ENCODE peak calls at places on chromosome 10, in six cellular contexts. I is H1, J is HCT116, O is HepG2, N is K562, Q is SK-N-SH. C is an unnamed sample.

GRCh38 chr10:90007226-90007625 is 305.8 kb downstream of the KIF20B start:
- DNase-seq in I (no peak), J (no peak), O (no peak), N (no peak), Q (no peak), C (no peak)

GRCh38 chr10:45410807-45411606 is 37.0 kb downstream of the ALOX5 start:
- DNase-seq in I (no peak), J (no peak), O (no peak), N (peak; percentile 94), Q (no peak), C (no peak)

GRCh38 chr10:43377393-43377883 is 6.0 kb downstream of the FXYD4 start:
- DNase-seq in I (no peak), J (peak; percentile 55), O (peak; percentile 67), N (no peak), Q (peak; percentile 15), C (peak; percentile 79)

GRCh38 chr10:30430544-30431298 is 3.3 kb upstream of the MAP3K8 start:
- DNase-seq in I (no peak), J (no peak), O (no peak), N (no peak), Q (no peak), C (no peak)

GRCh38 chr10:22491480-22491879 is 146.2 kb downstream of the SPAG6 start:
- DNase-seq in I (no peak), J (no peak), O (no peak), N (no peak), Q (no peak), C (no peak)

GRCh38 chr10:132252412-132252811 is 55.3 kb downstream of the STK32C start:
- DNase-seq in I (no peak), J (no peak), O (no peak), N (peak; percentile 28), Q (no peak), C (no peak)

GRCh38 chr10:71705582-71705981 is 14.0 kb downstream of the C10orf105 start:
- DNase-seq in I (no peak), J (no peak), O (no peak), N (no peak), Q (no peak), C (no peak)

GRCh38 chr10:76430330-76430729 is 998.9 kb downstream of the LRMDA start:
- DNase-seq in I (no peak), J (no peak), O (no peak), N (no peak), Q (no peak), C (no peak)

GRCh38 chr10:31707578-31708411 is 220.8 kb downstream of the ARHGAP12 start:
- DNase-seq in I (no peak), J (no peak), O (no peak), N (no peak), Q (no peak), C (no peak)

GRCh38 chr10:21487416-21488180 is 37.9 kb downstream of the SKIDA1 start:
- DNase-seq in I (no peak), J (no peak), O (no peak), N (no peak), Q (no peak), C (no peak)

GRCh38 chr10:102424916-102425315 is 4.3 kb downstream of the FBXL15 start:
- DNase-seq in I (no peak), J (no peak), O (no peak), N (no peak), Q (no peak), C (no peak)

GRCh38 chr10:50653142-50653541 is 29.4 kb upstream of the SGMS1 start:
- DNase-seq in I (no peak), J (peak; percentile 8), O (no peak), N (peak; percentile 62), Q (peak; percentile 22), C (peak; percentile 38)

GRCh38 chr10:101968910-101969321 is 87.1 kb downstream of the ARMH3 start:
- DNase-seq in I (no peak), J (no peak), O (no peak), N (no peak), Q (no peak), C (no peak)

GRCh38 chr10:125850766-125851731 is 27.7 kb downstream of the BCCIP start:
- DNase-seq in I (no peak), J (no peak), O (no peak), N (no peak), Q (no peak), C (no peak)
- TF ChIP-seq JUND in I (no peak), J (no peak), O (no peak), N (no peak), Q (no peak), C (no peak)

GRCh38 chr10:13984647-13985155 is 346.0 kb downstream of the FRMD4A start:
- DNase-seq in I (no peak), J (no peak), O (no peak), N (no peak), Q (no peak), C (no peak)
- TF ChIP-seq JUND in I (no peak), J (no peak), O (no peak), N (no peak), Q (peak; percentile 83), C (no peak)

DNA sequence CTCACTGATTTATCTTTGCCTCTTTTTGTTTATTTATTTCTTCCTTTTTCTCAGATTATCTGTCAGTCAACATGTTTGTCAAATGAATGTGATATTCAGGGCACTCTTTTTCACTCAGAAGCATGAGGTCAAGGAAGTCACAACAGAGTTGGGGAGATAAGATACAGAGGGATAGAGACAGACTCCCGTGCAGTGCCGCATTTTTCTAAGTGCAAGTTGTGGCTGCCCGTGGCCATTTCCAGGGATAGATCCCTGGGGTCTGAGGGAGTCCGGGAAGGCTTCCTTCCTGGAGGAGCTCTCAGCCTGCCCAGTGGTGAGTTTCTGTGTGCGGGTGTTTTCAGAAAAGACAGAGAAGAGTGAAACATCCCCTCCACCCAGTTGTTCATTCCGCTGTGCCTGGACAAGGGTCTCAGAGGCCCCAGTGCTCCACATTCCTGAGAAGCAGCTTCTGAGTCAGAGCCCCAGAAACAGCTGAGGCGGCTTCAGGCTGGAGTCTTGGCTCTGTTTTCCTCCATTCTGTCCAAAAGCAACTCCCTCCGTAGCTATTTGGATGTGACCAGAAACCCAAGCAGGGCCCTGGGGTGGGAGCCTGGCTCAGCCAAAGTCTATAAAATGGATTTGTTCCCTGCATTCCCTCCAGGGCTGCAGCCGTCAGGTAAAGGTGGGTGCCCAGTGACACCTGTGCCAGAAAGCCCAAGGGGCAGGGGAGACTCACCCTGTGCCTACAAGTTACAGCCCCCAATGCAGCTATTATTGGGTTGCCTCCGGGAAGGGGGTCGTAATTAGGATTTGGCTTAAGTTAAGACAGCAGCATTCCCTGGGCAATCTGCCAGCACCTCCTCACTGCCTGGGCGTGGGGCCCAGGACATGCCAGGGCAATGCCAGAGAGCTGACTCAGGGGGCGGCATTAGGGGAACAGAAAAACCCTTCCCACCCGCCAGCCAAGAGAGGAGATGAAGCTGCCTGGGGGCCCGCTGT is 13.0 kb upstream of the CAMK2G start:
- DNase-seq in I (no peak), J (peak; percentile 88), O (no peak), N (no peak), Q (peak; percentile 59), C (no peak)
- TF ChIP-seq JUND in I (no peak), J (no peak), O (no peak), N (no peak), Q (peak; percentile 90), C (no peak)

GRCh38 chr10:47451275-47451997 is 32.5 kb downstream of the ANXA8 start:
- DNase-seq in I (no peak), J (no peak), O (no peak), N (no peak), Q (no peak), C (no peak)

GRCh38 chr10:47449979-47450378 is 33.9 kb downstream of the ANXA8 start:
- DNase-seq in I (no peak), J (no peak), O (no peak), N (no peak), Q (no peak), C (no peak)

GRCh38 chr10:47450442-47450841 is 33.5 kb downstream of the ANXA8 start:
- DNase-seq in I (no peak), J (no peak), O (no peak), N (no peak), Q (no peak), C (no peak)

GRCh38 chr10:47447740-47448139 is 36.2 kb downstream of the ANXA8 start:
- DNase-seq in I (no peak), J (no peak), O (no peak), N (no peak), Q (no peak), C (no peak)

GRCh38 chr10:47449102-47449978 is 34.6 kb downstream of the ANXA8 start:
- DNase-seq in I (no peak), J (no peak), O (no peak), N (no peak), Q (no peak), C (no peak)
- TF ChIP-seq JUND in I (no peak), J (no peak), O (no peak), N (no peak), Q (no peak), C (no peak)

GRCh38 chr10:70671619-70672164 is 614 bp upstream of the ADAMTS14 start:
- DNase-seq in I (no peak), J (no peak), O (no peak), N (no peak), Q (no peak), C (no peak)
- TF ChIP-seq JUND in I (no peak), J (no peak), O (no peak), N (peak; percentile 24), Q (no peak), C (no peak)